ENCODE peak calls at places on chromosome 13, in eight cellular contexts. One of them, this sample, is unnamed.

GRCh38 chr13:23928985-23929384 is 31.7 kb upstream of the C1QTNF9B start:
- DNase-seq in GM23248: peak; percentile 86
- DNase-seq in OCI-LY7: no peak
- DNase-seq in SK-N-SH: peak; percentile 9
- DNase-seq in MM.1S: no peak
- DNase-seq in hepatocyte: no peak
- DNase-seq in PC-3: peak; percentile 80
- DNase-seq in GM23338: no peak
- DNase-seq in this sample: no peak

GRCh38 chr13:24616514-24616913 is 63.7 kb upstream of the ATP12A start:
- DNase-seq in GM23248: no peak
- DNase-seq in GM23338: no peak
- DNase-seq in hepatocyte: no peak
- DNase-seq in PC-3: no peak
- DNase-seq in SK-N-SH: no peak
- DNase-seq in MM.1S: no peak
- DNase-seq in OCI-LY7: no peak
- DNase-seq in this sample: no peak

GRCh38 chr13:28128030-28128429 is 10.3 kb upstream of the PAN3 start:
- DNase-seq in hepatocyte: no peak
- DNase-seq in PC-3: no peak
- DNase-seq in SK-N-SH: no peak
- DNase-seq in OCI-LY7: no peak
- DNase-seq in GM23248: no peak
- DNase-seq in MM.1S: no peak
- DNase-seq in GM23338: no peak
- DNase-seq in this sample: no peak

GRCh38 chr13:27203854-27204253 is 32.2 kb upstream of the USP12 start:
- DNase-seq in MM.1S: no peak
- DNase-seq in hepatocyte: no peak
- DNase-seq in SK-N-SH: no peak
- DNase-seq in OCI-LY7: no peak
- DNase-seq in PC-3: peak; percentile 29
- DNase-seq in GM23338: peak; percentile 24
- DNase-seq in GM23248: peak; percentile 39
- DNase-seq in this sample: no peak

GRCh38 chr13:35471466-35472307 is 4.8 kb downstream of the MAB21L1 start:
- DNase-seq in GM23248: peak; percentile 55
- DNase-seq in SK-N-SH: no peak
- DNase-seq in OCI-LY7: no peak
- DNase-seq in hepatocyte: peak; percentile 16
- DNase-seq in PC-3: no peak
- DNase-seq in MM.1S: no peak
- DNase-seq in GM23338: peak; percentile 33
- DNase-seq in this sample: peak; percentile 66

GRCh38 chr13:51682691-51683090 is 98.4 kb downstream of the WDFY2 start:
- DNase-seq in PC-3: no peak
- DNase-seq in MM.1S: no peak
- DNase-seq in GM23338: no peak
- DNase-seq in SK-N-SH: no peak
- DNase-seq in hepatocyte: no peak
- DNase-seq in GM23248: peak; percentile 66
- DNase-seq in OCI-LY7: no peak
- DNase-seq in this sample: no peak

GRCh38 chr13:97986841-97987240 is 33.4 kb downstream of the IPO5 start:
- DNase-seq in GM23248: no peak
- DNase-seq in MM.1S: peak; percentile 40
- DNase-seq in hepatocyte: no peak
- DNase-seq in SK-N-SH: no peak
- DNase-seq in GM23338: no peak
- DNase-seq in OCI-LY7: peak; percentile 9
- DNase-seq in PC-3: no peak
- DNase-seq in this sample: no peak

GRCh38 chr13:40406405-40407138 is 259.9 kb downstream of the FOXO1 start:
- DNase-seq in GM23338: no peak
- DNase-seq in GM23248: peak; percentile 75
- DNase-seq in MM.1S: no peak
- DNase-seq in SK-N-SH: no peak
- DNase-seq in hepatocyte: peak; percentile 50
- DNase-seq in PC-3: peak; percentile 79
- DNase-seq in OCI-LY7: no peak
- DNase-seq in this sample: no peak

GRCh38 chr13:50153888-50154287 is 138.6 kb downstream of the KCNRG start:
- DNase-seq in MM.1S: no peak
- DNase-seq in PC-3: no peak
- DNase-seq in SK-N-SH: no peak
- DNase-seq in GM23248: no peak
- DNase-seq in hepatocyte: no peak
- DNase-seq in GM23338: no peak
- DNase-seq in OCI-LY7: no peak
- DNase-seq in this sample: no peak
- H3K4me2 ChIP-seq in MM.1S: peak overlapping the region; percentile 81
- H3K4me2 ChIP-seq in PC-3: no peak overlapping the region
- H3K4me2 ChIP-seq in SK-N-SH: no peak overlapping the region
- H3K4me2 ChIP-seq in GM23248: no peak overlapping the region
- H3K4me2 ChIP-seq in hepatocyte: no peak overlapping the region
- H3K4me2 ChIP-seq in GM23338: no peak overlapping the region
- H3K4me2 ChIP-seq in OCI-LY7: peak overlapping the region; percentile 67
- H3K4me2 ChIP-seq in this sample: no peak overlapping the region

GRCh38 chr13:99376924-99377323 is 69.7 kb upstream of the GPR183 start:
- DNase-seq in GM23338: no peak
- DNase-seq in hepatocyte: no peak
- DNase-seq in GM23248: no peak
- DNase-seq in PC-3: no peak
- DNase-seq in OCI-LY7: no peak
- DNase-seq in SK-N-SH: no peak
- DNase-seq in MM.1S: no peak
- DNase-seq in this sample: no peak

GRCh38 chr13:99376132-99376531 is 68.9 kb upstream of the GPR183 start:
- DNase-seq in GM23338: no peak
- DNase-seq in SK-N-SH: no peak
- DNase-seq in GM23248: no peak
- DNase-seq in OCI-LY7: peak; percentile 24
- DNase-seq in PC-3: no peak
- DNase-seq in hepatocyte: no peak
- DNase-seq in MM.1S: no peak
- DNase-seq in this sample: no peak

GRCh38 chr13:99374169-99374991 is 67.2 kb upstream of the GPR183 start:
- DNase-seq in GM23248: no peak
- DNase-seq in MM.1S: no peak
- DNase-seq in hepatocyte: no peak
- DNase-seq in GM23338: no peak
- DNase-seq in SK-N-SH: no peak
- DNase-seq in OCI-LY7: no peak
- DNase-seq in PC-3: no peak
- DNase-seq in this sample: no peak

GRCh38 chr13:99375806-99376080 is 68.5 kb upstream of the GPR183 start:
- DNase-seq in hepatocyte: no peak
- DNase-seq in MM.1S: no peak
- DNase-seq in GM23338: no peak
- DNase-seq in OCI-LY7: no peak
- DNase-seq in PC-3: no peak
- DNase-seq in SK-N-SH: no peak
- DNase-seq in GM23248: no peak
- DNase-seq in this sample: no peak

DNA sequence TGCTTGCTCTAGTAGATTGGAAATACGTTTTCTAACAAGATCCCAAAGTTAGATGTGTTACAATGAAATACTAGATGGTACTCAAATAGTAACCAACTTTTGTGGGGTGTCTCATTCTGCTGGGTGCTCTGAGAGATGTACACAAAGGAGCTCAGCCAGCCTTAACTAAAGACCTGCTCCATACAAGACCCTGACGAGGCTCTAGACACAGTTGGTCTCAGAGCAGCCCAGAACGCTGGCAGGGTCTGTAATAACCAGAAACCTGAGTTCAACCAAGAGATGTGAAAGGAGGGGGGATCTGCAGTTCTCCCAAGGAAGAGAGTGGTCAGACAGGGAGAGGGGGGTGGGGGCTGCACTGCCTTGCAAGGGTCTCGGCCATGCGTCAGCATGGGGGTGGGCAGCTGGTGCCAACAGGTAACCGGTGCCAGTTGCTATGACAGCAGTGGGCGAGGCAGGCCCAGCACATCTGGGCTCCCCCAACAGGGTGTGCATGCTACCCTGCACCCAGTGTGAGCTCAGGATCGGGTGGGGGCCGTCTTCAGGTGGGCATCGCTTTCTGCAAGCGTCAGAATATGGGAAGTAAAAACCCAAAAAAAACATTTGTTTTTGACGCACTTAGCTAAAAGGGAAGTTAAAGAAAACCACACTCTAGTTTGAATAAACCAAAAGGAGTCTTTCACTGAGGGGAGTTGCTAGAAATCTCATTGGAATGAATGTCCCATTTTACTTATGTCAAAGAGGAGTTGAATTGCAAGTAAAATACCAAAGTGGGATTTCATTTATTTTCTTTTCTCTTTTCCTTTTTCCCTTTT is 68.0 kb upstream of the GPR183 start:
- DNase-seq in MM.1S: no peak
- DNase-seq in GM23338: no peak
- DNase-seq in OCI-LY7: peak; percentile 44
- DNase-seq in SK-N-SH: no peak
- DNase-seq in hepatocyte: no peak
- DNase-seq in PC-3: no peak
- DNase-seq in GM23248: no peak
- DNase-seq in this sample: no peak
- TF ChIP-seq EZH2phosphoT487 in MM.1S: no peak
- TF ChIP-seq EZH2phosphoT487 in GM23338: no peak
- TF ChIP-seq EZH2phosphoT487 in OCI-LY7: no peak
- TF ChIP-seq EZH2phosphoT487 in SK-N-SH: no peak
- TF ChIP-seq EZH2phosphoT487 in hepatocyte: no peak
- TF ChIP-seq EZH2phosphoT487 in PC-3: no peak
- TF ChIP-seq EZH2phosphoT487 in GM23248: no peak
- TF ChIP-seq EZH2phosphoT487 in this sample: no peak

GRCh38 chr13:67736646-67737420 is 506.7 kb upstream of the PCDH9 start:
- DNase-seq in PC-3: peak; percentile 25
- DNase-seq in SK-N-SH: peak; percentile 3
- DNase-seq in GM23338: peak; percentile 77
- DNase-seq in hepatocyte: peak; percentile 55
- DNase-seq in GM23248: peak; percentile 35
- DNase-seq in OCI-LY7: peak; percentile 1
- DNase-seq in MM.1S: no peak
- DNase-seq in this sample: peak; percentile 68

GRCh38 chr13:67735651-67736050 is 505.5 kb upstream of the PCDH9 start:
- DNase-seq in GM23338: no peak
- DNase-seq in MM.1S: no peak
- DNase-seq in GM23248: no peak
- DNase-seq in PC-3: no peak
- DNase-seq in SK-N-SH: no peak
- DNase-seq in OCI-LY7: no peak
- DNase-seq in hepatocyte: no peak
- DNase-seq in this sample: no peak

GRCh38 chr13:67742478-67742877 is 512.3 kb upstream of the PCDH9 start:
- DNase-seq in GM23248: no peak
- DNase-seq in GM23338: no peak
- DNase-seq in hepatocyte: no peak
- DNase-seq in OCI-LY7: no peak
- DNase-seq in MM.1S: no peak
- DNase-seq in SK-N-SH: no peak
- DNase-seq in PC-3: no peak
- DNase-seq in this sample: no peak

DNA sequence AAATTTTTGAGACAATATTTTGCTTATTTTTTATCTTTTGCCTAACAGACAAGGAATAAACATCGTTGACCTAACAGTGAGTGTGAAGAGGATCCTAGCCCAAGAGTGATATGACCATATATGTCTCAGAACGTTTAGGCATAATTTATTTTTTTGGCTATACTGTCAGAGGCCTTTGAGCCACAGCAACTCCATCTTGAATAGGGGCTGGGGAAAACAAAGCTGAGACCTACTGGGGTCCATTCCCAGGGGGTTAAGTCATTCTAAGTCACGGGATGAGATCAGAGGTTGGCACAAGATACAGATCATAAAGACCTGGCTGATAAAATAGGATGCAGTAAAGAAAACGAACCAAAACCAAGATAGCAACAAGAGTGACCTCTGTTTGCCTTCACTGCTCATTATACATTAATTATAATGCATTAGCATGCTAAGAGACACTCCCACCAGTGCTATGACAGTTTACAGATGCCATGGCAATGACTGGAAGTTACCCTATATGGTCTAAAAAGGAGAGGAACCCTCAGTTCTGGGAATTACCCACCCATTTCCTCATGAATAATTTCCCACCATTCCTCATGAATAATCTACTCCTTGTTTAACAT is 510.8 kb upstream of the PCDH9 start:
- DNase-seq in GM23338: peak; percentile 24
- DNase-seq in MM.1S: no peak
- DNase-seq in OCI-LY7: no peak
- DNase-seq in GM23248: no peak
- DNase-seq in hepatocyte: no peak
- DNase-seq in PC-3: no peak
- DNase-seq in SK-N-SH: no peak
- DNase-seq in this sample: no peak
- H3K4me2 ChIP-seq in GM23338: no peak overlapping the region
- H3K4me2 ChIP-seq in MM.1S: no peak overlapping the region
- H3K4me2 ChIP-seq in OCI-LY7: no peak overlapping the region
- H3K4me2 ChIP-seq in GM23248: no peak overlapping the region
- H3K4me2 ChIP-seq in hepatocyte: no peak overlapping the region
- H3K4me2 ChIP-seq in PC-3: no peak overlapping the region
- H3K4me2 ChIP-seq in SK-N-SH: peak overlapping the region; percentile 15
- H3K4me2 ChIP-seq in this sample: no peak overlapping the region

GRCh38 chr13:73810647-73811046 is 323.6 kb downstream of the KLF12 start:
- DNase-seq in MM.1S: no peak
- DNase-seq in SK-N-SH: no peak
- DNase-seq in OCI-LY7: no peak
- DNase-seq in GM23248: peak; percentile 30
- DNase-seq in GM23338: no peak
- DNase-seq in PC-3: no peak
- DNase-seq in hepatocyte: no peak
- DNase-seq in this sample: no peak
- TF ChIP-seq EZH2phosphoT487 in MM.1S: no peak
- TF ChIP-seq EZH2phosphoT487 in SK-N-SH: no peak
- TF ChIP-seq EZH2phosphoT487 in OCI-LY7: no peak
- TF ChIP-seq EZH2phosphoT487 in GM23248: no peak
- TF ChIP-seq EZH2phosphoT487 in GM23338: no peak
- TF ChIP-seq EZH2phosphoT487 in PC-3: no peak
- TF ChIP-seq EZH2phosphoT487 in hepatocyte: no peak
- TF ChIP-seq EZH2phosphoT487 in this sample: no peak

This sample was measured in neural progenitor cell.